ENCODE peak calls at places on chromosomes 5 and 9, in eight cellular contexts. Q is brain microvascular endothelial cell; I is NCI-H1092 treated with DMSO at 0.1 percent for 48 hours; L is stimulated activated CD4-positive, alpha-beta T cell treated with anti-CD3 and anti-CD28 coated beads, Interleukin-4, amount 100 ng/mL, for 48 hours; A is activated CD8-positive, alpha-beta memory T cell treated with anti-CD3 and anti-CD28 coated beads, Interleukin-2, amount 50 U/mL, for 4 hours; B is GM12865; N is GM12892; M is fibroblast of the aortic adventitia. H is an unnamed sample.

GRCh38 chr5:112342364-112342763 is 76.7 kb downstream of the EPB41L4A start:
- DNase-seq in Q (no peak), I (peak), L (no peak), A (no peak), B (no peak), N (no peak), M (no peak), H (no peak)

GRCh38 chr5:32462618-32463017 is 18.1 kb upstream of the ZFR start:
- DNase-seq in Q (peak), I (no peak), L (peak), A (no peak), B (no peak), N (no peak), M (peak), H (no peak)

GRCh38 chr5:86983208-86983607 is 284.5 kb upstream of the RASA1 start:
- DNase-seq in Q (no peak), I (no peak), L (no peak), A (no peak), B (peak), N (no peak), M (no peak), H (no peak)

GRCh38 chr5:42666821-42667325 is 89.7 kb upstream of the CCDC152 start:
- DNase-seq in Q (no peak), I (no peak), L (no peak), A (no peak), B (no peak), N (no peak), M (no peak), H (no peak)

GRCh38 chr9:17462869-17463464 is 115.9 kb upstream of the SH3GL2 start:
- DNase-seq in Q (peak), I (peak), L (no peak), A (no peak), B (peak), N (no peak), M (peak), H (peak)

GRCh38 chr9:13282998-13283397 is 3.5 kb upstream of the MPDZ start:
- DNase-seq in Q (peak), I (no peak), L (no peak), A (no peak), B (no peak), N (no peak), M (peak), H (no peak)

GRCh38 chr9:14107495-14107894 is 206.4 kb downstream of the NFIB start:
- DNase-seq in Q (no peak), I (no peak), L (no peak), A (no peak), B (no peak), N (no peak), M (no peak), H (no peak)

GRCh38 chr5:178672635-178673034 is 45.8 kb upstream of the CLK4 start:
- DNase-seq in Q (no peak), I (no peak), L (no peak), A (no peak), B (no peak), N (no peak), M (no peak), H (no peak)

GRCh38 chr9:95649801-95650213 is 133.0 kb upstream of the PTCH1 start:
- DNase-seq in Q (no peak), I (no peak), L (no peak), A (no peak), B (no peak), N (no peak), M (no peak), H (no peak)

GRCh38 chr5:131754363-131754762 is 42.5 kb downstream of the FNIP1 start:
- DNase-seq in Q (no peak), I (no peak), L (no peak), A (no peak), B (no peak), N (no peak), M (no peak), H (no peak)

GRCh38 chr9:35790385-35791291 is 753 bp upstream of the NPR2 start:
- DNase-seq in Q (peak), I (peak), L (peak), A (peak), B (peak), N (peak), M (peak), H (no peak)

GRCh38 chr9:28848671-28849070 is 1275.4 kb upstream of the C9orf72 start:
- DNase-seq in Q (no peak), I (no peak), L (no peak), A (no peak), B (no peak), N (no peak), M (no peak), H (no peak)

GRCh38 chr9:136862849-136863622 is 3.1 kb downstream of the EDF1 start:
- DNase-seq in Q (no peak), I (no peak), L (no peak), A (no peak), B (no peak), N (no peak), M (no peak), H (no peak)

GRCh38 chr9:131097259-131097947 is 1.1 kb downstream of the AIF1L start:
- DNase-seq in Q (no peak), I (no peak), L (no peak), A (no peak), B (no peak), N (no peak), M (no peak), H (no peak)

GRCh38 chr5:173673295-173674170 is 57.1 kb upstream of the BOD1 start:
- DNase-seq in Q (no peak), I (peak), L (no peak), A (no peak), B (no peak), N (no peak), M (no peak), H (no peak)

GRCh38 chr9:123157216-123157615 is 111.2 kb downstream of the STRBP start:
- DNase-seq in Q (peak), I (no peak), L (no peak), A (no peak), B (no peak), N (no peak), M (peak), H (no peak)

GRCh38 chr5:27290166-27290565 is 251.8 kb upstream of the CDH9 start:
- DNase-seq in Q (no peak), I (no peak), L (no peak), A (no peak), B (no peak), N (no peak), M (no peak), H (no peak)

GRCh38 chr9:35057271-35057620 is 15.2 kb downstream of the VCP start:
- DNase-seq in Q (no peak), I (no peak), L (no peak), A (no peak), B (no peak), N (no peak), M (no peak), H (no peak)

GRCh38 chr9:134957165-134957944 is 39.6 kb upstream of the FCN1 start:
- DNase-seq in Q (no peak), I (no peak), L (no peak), A (peak), B (no peak), N (no peak), M (no peak), H (no peak)

GRCh38 chr9:107946364-107947137 is 457.0 kb upstream of the KLF4 start:
- DNase-seq in Q (no peak), I (peak), L (no peak), A (no peak), B (no peak), N (no peak), M (peak), H (no peak)

GRCh38 chr9:36204906-36205547 is 14.3 kb downstream of the CLTA start:
- DNase-seq in Q (peak), I (no peak), L (no peak), A (no peak), B (no peak), N (no peak), M (no peak), H (no peak)

GRCh38 chr9:37989632-37990155 is 79.3 kb downstream of the SHB start:
- DNase-seq in Q (no peak), I (no peak), L (no peak), A (no peak), B (no peak), N (no peak), M (no peak), H (no peak)

GRCh38 chr9:78860806-78861475 is 564.0 kb downstream of the PSAT1 start:
- DNase-seq in Q (peak), I (no peak), L (no peak), A (no peak), B (no peak), N (no peak), M (peak), H (no peak)

GRCh38 chr5:79621056-79621455 is 8.8 kb downstream of the TENT2 start:
- DNase-seq in Q (peak), I (no peak), L (no peak), A (no peak), B (no peak), N (no peak), M (peak), H (peak)

GRCh38 chr9:133204335-133204992 is 4.6 kb downstream of the OBP2B start:
- DNase-seq in Q (no peak), I (no peak), L (no peak), A (no peak), B (no peak), N (no peak), M (no peak), H (no peak)

GRCh38 chr9:82152181-82152580 is 163.6 kb downstream of the SPATA31D1 start:
- DNase-seq in Q (peak), I (no peak), L (no peak), A (no peak), B (no peak), N (no peak), M (no peak), H (no peak)

GRCh38 chr5:171863928-171864327 is 78.3 kb downstream of the SMIM23 start:
- DNase-seq in Q (peak), I (no peak), L (no peak), A (no peak), B (no peak), N (no peak), M (peak), H (no peak)

GRCh38 chr9:24708808-24709207 is 163.1 kb upstream of the IZUMO3 start:
- DNase-seq in Q (no peak), I (no peak), L (no peak), A (no peak), B (no peak), N (no peak), M (no peak), H (no peak)

GRCh38 chr5:114185274-114185673 is 176.6 kb upstream of the KCNN2 start:
- DNase-seq in Q (no peak), I (no peak), L (no peak), A (no peak), B (no peak), N (no peak), M (no peak), H (no peak)

GRCh38 chr9:91946825-91947224 is 3.2 kb downstream of the ROR2 start:
- DNase-seq in Q (no peak), I (no peak), L (no peak), A (no peak), B (no peak), N (no peak), M (peak), H (no peak)

GRCh38 chr9:35791321-35791921 is at the start of gene NPR2:
- DNase-seq in Q (no peak), I (no peak), L (no peak), A (no peak), B (no peak), N (no peak), M (no peak), H (no peak)

GRCh38 chr5:137344723-137345322 is 154.3 kb downstream of the SPOCK1 start:
- DNase-seq in Q (peak), I (peak), L (peak), A (no peak), B (peak), N (no peak), M (peak), H (peak)

GRCh38 chr5:93062548-93062947 is 518.5 kb downstream of the NR2F1-AS1 start:
- DNase-seq in Q (no peak), I (peak), L (no peak), A (no peak), B (peak), N (no peak), M (peak), H (no peak)

GRCh38 chr5:134020188-134020587 is 15.4 kb upstream of the VDAC1 start:
- DNase-seq in Q (no peak), I (no peak), L (no peak), A (no peak), B (no peak), N (no peak), M (no peak), H (no peak)

GRCh38 chr9:2120926-2121689 is 106.0 kb downstream of the SMARCA2 start:
- DNase-seq in Q (peak), I (no peak), L (no peak), A (no peak), B (no peak), N (no peak), M (peak), H (no peak)

GRCh38 chr5:52743012-52743411 is 44.7 kb upstream of the ITGA1 start:
- DNase-seq in Q (peak), I (no peak), L (no peak), A (peak), B (no peak), N (no peak), M (no peak), H (no peak)